ENCODE peak calls at places on chromosome 18, in five cellular contexts. T is omental fat pad, K is psoas muscle, E is thoracic aorta, R is lower lobe of right lung. M is an unnamed sample.

GRCh38 chr18:56245856-56246575 is 392.4 kb downstream of the TXNL1 start:
- DNase-seq in T (no peak), K (no peak), E (no peak), R (no peak), M (no peak)

GRCh38 chr18:62452280-62452824 is 70.5 kb upstream of the ZCCHC2 start:
- DNase-seq in T (no peak), K (peak), E (no peak), R (no peak), M (no peak)

GRCh38 chr18:5317186-5317585 is 21.7 kb upstream of the ZBTB14 start:
- DNase-seq in T (no peak), K (no peak), E (no peak), R (no peak), M (no peak)

GRCh38 chr18:74299746-74300145 is 8.0 kb upstream of the CYB5A start:
- DNase-seq in T (no peak), K (no peak), E (no peak), R (no peak), M (no peak)

GRCh38 chr18:49030138-49030537 is 79.4 kb upstream of the SMAD7 start:
- DNase-seq in T (no peak), K (peak), E (no peak), R (no peak), M (no peak)

GRCh38 chr18:42706618-42707017 is 408.9 kb downstream of the RIT2 start:
- DNase-seq in T (no peak), K (no peak), E (no peak), R (peak), M (peak)

GRCh38 chr18:70578480-70578879 is 289.6 kb downstream of the SOCS6 start:
- DNase-seq in T (no peak), K (no peak), E (no peak), R (no peak), M (no peak)

GRCh38 chr18:80200171-80200931 is 47.0 kb downstream of the PARD6G start:
- DNase-seq in T (no peak), K (no peak), E (no peak), R (no peak), M (peak)

GRCh38 chr18:31611511-31611910 is 19.8 kb downstream of the TTR start:
- DNase-seq in T (no peak), K (no peak), E (no peak), R (no peak), M (no peak)

GRCh38 chr18:29361843-29362242 is 1184.9 kb upstream of the CDH2 start:
- DNase-seq in T (no peak), K (no peak), E (no peak), R (no peak), M (no peak)

GRCh38 chr18:28161608-28162599 is 15.0 kb downstream of the CDH2 start:
- DNase-seq in T (no peak), K (no peak), E (no peak), R (no peak), M (no peak)

DNA sequence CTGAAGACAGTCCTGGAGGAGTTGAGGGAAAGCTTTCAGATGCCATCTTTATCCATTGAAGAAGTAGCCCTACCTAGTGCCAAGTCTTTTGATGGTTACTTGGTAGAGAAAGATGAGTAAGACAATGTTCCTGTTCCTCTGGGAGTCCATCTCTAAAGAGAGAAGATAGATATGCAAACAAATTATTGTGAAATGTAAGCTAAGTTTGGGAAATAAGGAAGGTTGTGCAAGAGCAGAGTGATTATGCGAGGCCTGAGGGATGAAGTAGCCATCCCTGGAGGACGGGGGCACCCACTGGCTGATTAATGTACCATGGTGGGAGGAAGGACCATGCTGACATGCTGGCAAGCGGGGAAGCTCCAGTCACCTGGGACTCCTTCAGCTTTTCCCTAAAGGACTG is 994 bp upstream of the DTNA start:
- DNase-seq in T (no peak), K (peak), E (no peak), R (no peak), M (no peak)
- TF ChIP-seq CTCF in T (no peak), K (no peak), E (no peak), R (no peak), M (no peak)

DNA sequence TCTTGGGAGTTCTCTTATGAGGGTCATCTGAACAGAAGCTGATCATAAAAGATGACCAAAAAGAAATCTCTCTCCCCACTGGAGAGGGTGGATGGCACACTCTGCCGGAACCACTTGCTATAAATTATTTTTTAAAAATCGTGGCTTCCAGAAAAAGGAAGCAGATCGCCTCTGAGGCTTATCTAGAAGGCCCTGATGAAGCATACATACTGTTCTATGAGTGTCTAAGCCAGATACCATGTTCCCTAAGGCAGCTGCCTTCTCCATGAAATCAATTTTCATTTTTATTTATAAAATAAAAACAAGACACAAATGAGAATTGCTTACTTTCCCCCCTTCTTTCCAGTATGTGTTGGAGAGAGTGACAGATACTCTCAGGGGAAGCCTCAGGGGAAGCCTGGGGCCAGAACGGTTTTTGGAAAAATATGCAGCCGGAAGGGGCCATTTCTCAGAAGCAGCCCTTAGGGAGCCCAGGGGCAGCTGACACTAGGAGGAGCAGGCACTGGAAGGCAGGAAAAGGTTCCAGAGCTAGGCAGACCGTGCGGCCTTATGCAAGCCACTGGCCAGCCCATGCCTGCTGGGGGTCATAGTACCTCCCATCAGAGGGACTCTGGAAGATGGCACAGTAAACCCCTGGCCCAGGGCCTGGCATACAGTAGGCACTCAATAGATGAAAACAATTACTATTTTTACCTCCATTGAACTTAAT is 130.6 kb downstream of the CABLES1 start:
- DNase-seq in T (no peak), K (peak), E (no peak), R (no peak), M (no peak)
- TF ChIP-seq CTCF in T (no peak), K (no peak), E (no peak), R (no peak), M (no peak)

DNA sequence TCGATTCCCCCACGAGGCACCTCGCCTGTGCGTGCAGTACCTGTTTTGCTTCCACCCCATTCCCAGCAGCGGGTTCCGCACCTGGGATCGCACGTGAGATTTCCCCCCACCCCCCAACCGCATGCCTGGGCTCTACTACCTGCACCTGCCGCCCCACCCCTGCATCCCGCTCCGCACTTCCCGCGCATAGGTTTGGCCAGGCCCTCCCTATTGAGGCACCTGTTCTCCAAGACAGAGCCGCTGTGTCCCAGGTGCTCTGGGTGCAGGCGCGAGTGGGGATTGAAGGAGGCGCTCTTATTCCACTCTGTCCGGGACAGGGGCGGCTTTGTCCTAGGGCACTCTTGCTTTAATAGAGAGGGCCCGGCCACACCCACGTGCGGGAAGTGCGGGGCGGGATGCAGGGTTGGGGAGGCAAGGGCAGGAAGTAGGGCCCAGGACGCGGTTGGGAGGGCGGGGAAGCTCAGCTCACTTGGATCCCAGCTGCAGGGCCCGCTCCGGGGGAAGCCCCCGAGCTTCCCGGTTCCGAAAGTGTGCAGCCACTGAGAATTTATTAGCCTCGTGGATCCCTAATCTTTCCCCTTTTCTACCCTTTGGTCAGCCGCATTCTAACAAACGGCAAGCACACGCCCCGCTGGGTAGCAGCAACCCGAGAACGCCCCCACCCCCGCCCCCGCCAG is 698 bp upstream of the MOCOS start:
- DNase-seq in T (no peak), K (peak), E (no peak), R (peak), M (no peak)
- TF ChIP-seq CTCF in T (no peak), K (no peak), E (no peak), R (no peak), M (no peak)

GRCh38 chr18:67715567-67715966 is 199.0 kb upstream of the DSEL start:
- DNase-seq in T (no peak), K (no peak), E (no peak), R (no peak), M (no peak)

GRCh38 chr18:67705748-67706147 is 189.2 kb upstream of the DSEL start:
- DNase-seq in T (no peak), K (no peak), E (no peak), R (no peak), M (no peak)

DNA sequence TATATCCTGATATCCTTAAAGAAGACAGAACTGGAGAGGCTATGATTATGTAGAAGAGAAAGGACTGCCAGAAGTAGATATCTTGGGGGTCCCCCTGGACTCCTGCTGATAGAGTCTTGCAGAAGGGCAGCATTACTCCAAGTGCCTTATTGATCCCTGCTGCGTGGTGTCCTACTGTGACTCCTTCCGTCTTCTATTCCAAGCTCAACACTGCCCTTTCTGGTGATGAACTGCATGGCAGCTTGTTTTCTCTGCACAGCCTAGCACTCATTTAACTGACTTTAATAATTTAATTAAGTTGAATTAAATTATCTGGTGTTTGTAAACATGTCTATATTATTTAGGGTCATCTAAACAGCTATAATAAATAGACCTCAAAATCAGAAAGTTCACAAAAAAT is 194.1 kb upstream of the DSEL start:
- DNase-seq in T (no peak), K (no peak), E (no peak), R (no peak), M (no peak)
- TF ChIP-seq CTCF in T (no peak), K (no peak), E (no peak), R (no peak), M (no peak)

M was measured in mesothelial cell of epicardium.